ENCODE peak calls at places on chromosomes 3 and 15, in eight cellular contexts. J is A549, V is H1, S is SK-N-SH, N is K562, B is HepG2, P is HCT116, Z is GM12878. M is an unnamed sample. For H3K4me1, the result is how much of the 10 kb centered on the place peaks cover.

GRCh38 chr3:181901626-181902025 is 189.9 kb downstream of the SOX2 start:
- DNase-seq in S (no peak), V (no peak), N (no peak), Z (no peak), J (no peak), B (no peak), P (no peak), M (no peak)

GRCh38 chr3:53744351-53744750 is 101.9 kb downstream of the CHDH start:
- DNase-seq in S (peak), B (no peak), Z (no peak), P (no peak), J (no peak), N (no peak), V (peak), M (no peak)

GRCh38 chr3:36729204-36730056 is 34.9 kb downstream of the DCLK3 start:
- DNase-seq in P (peak), Z (no peak), N (peak), V (no peak), B (peak), J (peak), S (peak), M (peak)

GRCh38 chr15:51966192-51966591 is 5.4 kb downstream of the LEO1 start:
- DNase-seq in Z (no peak), V (no peak), N (no peak), B (no peak), J (no peak), S (no peak), P (no peak), M (no peak)

GRCh38 chr3:140268610-140269009 is 333.6 kb downstream of the CLSTN2 start:
- DNase-seq in Z (no peak), V (no peak), B (no peak), P (no peak), S (no peak), N (no peak), J (no peak), M (no peak)

GRCh38 chr15:93495799-93496637 is 407.0 kb upstream of the RGMA start:
- DNase-seq in S (peak), P (no peak), Z (no peak), B (no peak), J (no peak), N (no peak), V (no peak), M (no peak)

GRCh38 chr15:89002281-89002761 is 85.9 kb upstream of the ABHD2 start:
- DNase-seq in P (no peak), Z (peak), B (peak), N (peak), V (no peak), J (peak), S (peak), M (no peak)

GRCh38 chr3:129101370-129102138 is 20.1 kb downstream of the RAB43 start:
- DNase-seq in B (no peak), P (no peak), J (no peak), V (no peak), S (no peak), Z (no peak), N (no peak), M (no peak)

GRCh38 chr3:175590745-175591144 is 731.6 kb downstream of the NAALADL2 start:
- DNase-seq in V (no peak), S (no peak), J (no peak), P (no peak), B (no peak), N (no peak), Z (no peak), M (no peak)

GRCh38 chr15:37019479-37020433 is 80.6 kb downstream of the MEIS2 start:
- DNase-seq in P (no peak), B (peak), N (peak), Z (no peak), J (no peak), S (peak), V (no peak), M (peak)

GRCh38 chr15:74620636-74621545 is 5.3 kb downstream of the CLK3 start:
- DNase-seq in B (peak), S (peak), J (peak), P (peak), N (peak), Z (no peak), V (peak), M (peak)

GRCh38 chr15:91116379-91117067 is 16.5 kb downstream of the SV2B start:
- DNase-seq in Z (peak), S (no peak), P (no peak), J (no peak), V (no peak), N (no peak), B (peak), M (peak)

GRCh38 chr3:36381311-36381956 is 1.1 kb downstream of the STAC start:
- DNase-seq in P (no peak), N (no peak), J (no peak), S (peak), B (no peak), Z (no peak), V (no peak), M (no peak)

GRCh38 chr15:50058231-50058630 is 60.8 kb downstream of the ATP8B4 start:
- DNase-seq in V (no peak), Z (no peak), J (no peak), B (no peak), S (no peak), N (no peak), P (no peak), M (peak)

GRCh38 chr3:28916713-28917499 is 364.0 kb upstream of the RBMS3 start:
- DNase-seq in S (peak), J (no peak), Z (peak), P (no peak), B (no peak), N (no peak), V (peak), M (peak)
- TF ChIP-seq MAX in S (no peak), J (no peak), Z (no peak), P (no peak), B (no peak), N (no peak), V (no peak), M (no peak)

DNA sequence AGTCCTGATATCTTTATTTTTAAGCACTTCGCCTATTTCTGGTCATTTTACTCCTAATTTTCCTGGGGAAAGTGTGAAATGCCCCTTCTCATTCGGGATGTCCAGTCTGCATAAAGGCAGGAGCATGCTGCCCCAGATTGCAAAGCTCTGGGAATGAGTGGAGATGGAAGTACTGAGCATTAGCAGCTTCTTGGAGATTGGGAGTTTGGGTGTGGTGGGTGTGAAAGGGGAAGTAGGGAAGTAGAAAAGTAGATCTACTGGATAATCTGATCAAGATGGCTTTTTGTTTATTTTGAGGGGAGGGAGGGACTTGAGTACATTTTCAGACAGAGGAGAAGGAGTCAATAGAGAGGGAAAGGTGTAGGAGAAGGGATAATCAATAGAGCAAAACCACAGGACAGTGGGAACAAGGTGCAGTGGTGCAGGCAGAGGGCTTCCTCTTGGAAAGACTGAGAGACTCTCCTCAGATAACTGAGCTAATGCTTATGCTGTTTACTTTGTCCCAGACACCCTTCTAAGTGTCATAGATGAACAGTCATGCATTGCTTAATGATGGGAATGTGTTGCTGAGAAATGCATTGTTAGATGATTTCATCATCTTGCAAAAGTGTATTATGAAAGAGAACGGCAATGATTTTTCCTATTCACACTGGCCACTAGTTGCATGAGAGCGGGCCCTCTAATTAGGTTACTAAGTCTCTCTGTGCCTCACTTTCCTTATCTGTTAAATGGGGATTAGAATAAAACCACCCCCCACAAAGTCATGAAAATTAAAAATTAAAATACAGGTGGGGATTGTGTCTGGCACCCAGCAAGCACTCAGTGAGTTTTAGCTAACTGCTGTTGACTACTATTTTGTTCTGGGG is 45.5 kb downstream of the PHLDB2 start:
- DNase-seq in V (no peak), B (peak), N (no peak), P (peak), Z (no peak), J (peak), S (no peak), M (peak)
- H3K4me1 ChIP-seq in V (under half), B (under half), N (under half), P (half or more), Z (under half), J (half or more), S (under half), M (under half)

GRCh38 chr3:101779808-101780366 is 876 bp downstream of the NXPE3 start:
- DNase-seq in V (no peak), P (no peak), N (no peak), B (no peak), S (peak), Z (no peak), J (no peak), M (no peak)
- TF ChIP-seq MAX in V (no peak), P (no peak), N (no peak), B (no peak), S (peak), Z (no peak), J (no peak), M (no peak)

GRCh38 chr15:40051616-40052415 is 12.8 kb upstream of the SRP14 start:
- DNase-seq in S (no peak), Z (no peak), B (no peak), N (no peak), P (no peak), V (no peak), J (no peak), M (no peak)

GRCh38 chr15:40050788-40051615 is 12.0 kb upstream of the SRP14 start:
- DNase-seq in S (peak), J (no peak), Z (no peak), V (no peak), N (no peak), B (no peak), P (no peak), M (no peak)

GRCh38 chr15:40053234-40054055 is 14.5 kb upstream of the SRP14 start:
- DNase-seq in N (no peak), J (no peak), B (no peak), Z (no peak), S (no peak), P (no peak), V (no peak), M (no peak)

GRCh38 chr15:40054056-40054745 is 15.2 kb upstream of the SRP14 start:
- DNase-seq in J (no peak), P (no peak), B (no peak), S (no peak), Z (no peak), N (no peak), V (no peak), M (no peak)

GRCh38 chr15:40052604-40053003 is 13.6 kb upstream of the SRP14 start:
- DNase-seq in B (no peak), J (no peak), P (no peak), Z (no peak), N (no peak), S (no peak), V (no peak), M (no peak)
- H3K4me1 ChIP-seq in B (under half), J (under half), P (under half), Z (half or more), N (under half), S (under half), V (under half), M (under half)

GRCh38 chr3:155780291-155780690 is 25.8 kb downstream of the C3orf33 start:
- DNase-seq in Z (no peak), S (no peak), J (no peak), B (no peak), V (no peak), N (no peak), P (no peak), M (no peak)

GRCh38 chr3:155782390-155782953 is 23.6 kb downstream of the C3orf33 start:
- DNase-seq in N (no peak), P (no peak), J (no peak), B (no peak), Z (no peak), S (no peak), V (no peak), M (no peak)

GRCh38 chr3:155772801-155773200 is 27.9 kb upstream of the PLCH1 start:
- DNase-seq in N (no peak), Z (no peak), S (no peak), B (no peak), J (no peak), V (no peak), P (no peak), M (no peak)

DNA sequence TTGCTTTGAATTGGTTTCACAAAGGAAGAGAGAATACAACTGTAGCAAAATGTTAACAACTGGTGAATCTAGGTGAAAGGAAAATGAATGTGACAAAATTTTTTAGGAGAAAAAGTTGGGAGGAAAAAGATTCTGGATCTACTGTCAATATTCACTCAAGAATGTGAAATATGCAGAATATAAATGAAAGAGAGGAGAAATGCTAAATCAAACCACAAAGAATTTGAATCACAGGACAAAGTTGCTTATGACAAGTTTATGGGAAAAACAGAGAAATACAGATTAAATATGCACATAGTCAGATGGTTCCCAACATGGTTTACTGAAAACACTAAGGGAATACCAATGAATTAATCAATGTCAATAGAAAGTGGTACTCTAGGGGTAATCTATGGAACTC is 27.6 kb downstream of the C3orf33 start:
- DNase-seq in S (no peak), B (no peak), V (no peak), P (no peak), N (no peak), Z (no peak), J (no peak), M (no peak)
- TF ChIP-seq MAX in S (no peak), B (no peak), V (no peak), P (no peak), N (no peak), Z (no peak), J (no peak), M (no peak)

GRCh38 chr3:32443471-32443870 is 51.8 kb downstream of the CMTM7 start:
- DNase-seq in N (no peak), B (no peak), S (no peak), V (no peak), P (peak), Z (no peak), J (no peak), M (peak)

GRCh38 chr3:32440481-32441350 is 49.1 kb downstream of the CMTM7 start:
- DNase-seq in B (no peak), S (no peak), N (peak), V (no peak), Z (no peak), J (no peak), P (no peak), M (no peak)

GRCh38 chr3:32438596-32439344 is 47.1 kb downstream of the CMTM7 start:
- DNase-seq in V (no peak), N (no peak), B (no peak), P (no peak), S (no peak), J (no peak), Z (peak), M (peak)

GRCh38 chr3:32437898-32438297 is 46.2 kb downstream of the CMTM7 start:
- DNase-seq in P (no peak), V (no peak), S (no peak), B (no peak), N (no peak), Z (no peak), J (no peak), M (no peak)

DNA sequence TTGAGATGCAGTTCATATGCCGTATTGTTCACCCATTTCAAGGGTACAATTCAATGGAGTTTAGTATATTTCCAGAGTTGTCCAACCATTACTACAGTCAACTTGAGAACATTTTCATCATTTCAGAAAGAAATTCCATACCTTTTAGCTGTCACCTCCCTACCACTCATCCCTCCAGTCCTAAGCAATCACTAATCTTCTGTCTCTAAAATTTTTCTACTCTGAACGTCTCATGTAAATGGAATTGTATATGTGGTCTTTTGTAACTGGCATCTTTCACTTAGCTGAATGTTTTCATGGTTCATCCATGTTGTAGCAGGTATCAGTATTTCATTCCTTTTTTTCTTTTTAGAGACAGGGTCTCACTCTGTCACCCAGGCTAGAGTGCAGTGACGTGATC is 51.1 kb downstream of the CMTM7 start:
- DNase-seq in P (no peak), B (no peak), N (no peak), V (no peak), S (no peak), Z (no peak), J (no peak), M (no peak)
- H3K4me1 ChIP-seq in P (half or more), B (under half), N (under half), V (under half), S (under half), Z (under half), J (under half), M (under half)

GRCh38 chr15:80367661-80368060 is 36.5 kb upstream of the ARNT2 start:
- DNase-seq in S (no peak), P (no peak), B (no peak), Z (no peak), N (no peak), J (no peak), V (no peak), M (no peak)
- TF ChIP-seq MAX in S (no peak), P (no peak), B (no peak), Z (no peak), N (no peak), J (no peak), V (no peak), M (no peak)

DNA sequence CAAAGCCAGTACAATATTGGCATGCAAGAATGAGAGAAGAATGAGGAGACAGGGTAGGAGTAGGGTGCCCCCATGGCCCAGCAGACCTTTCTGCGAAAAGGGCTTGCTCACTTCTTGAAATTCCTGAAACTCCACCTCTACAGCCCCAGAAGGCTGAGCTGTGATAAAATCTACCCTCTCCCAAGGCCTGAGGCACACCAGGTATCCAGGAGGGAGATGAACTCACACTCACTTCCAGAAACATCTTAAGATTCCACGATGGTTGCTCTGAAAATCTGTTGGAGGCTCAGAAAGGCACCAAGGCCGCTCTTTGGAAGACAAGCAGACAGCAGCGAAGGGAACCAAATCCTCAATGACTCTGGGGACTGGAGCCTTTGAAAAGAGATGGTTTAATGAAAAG is 297.5 kb downstream of the UACA start:
- DNase-seq in B (no peak), J (no peak), S (no peak), P (no peak), Z (no peak), N (no peak), V (no peak), M (no peak)
- H3K4me1 ChIP-seq in B (under half), J (under half), S (under half), P (under half), Z (under half), N (under half), V (under half), M (under half)

M was measured in endothelial cell of umbilical vein.